ENCODE peak calls at places on chromosomes 5 and 9, in seven cellular contexts. One of them, this sample, is unnamed.

GRCh38 chr5:101782352-101783087 is 513.6 kb downstream of the SLCO4C1 start:
- DNase-seq in stimulated activated CD4-positive, alpha-beta T cell treated with anti-CD3 and anti-CD28 coated beads, Interleukin-1b, Interleukin-23, amount 100 ng/mL, for 4 hours: no peak
- DNase-seq in EL: no peak
- DNase-seq in activated T-helper 1 cell treated with Interleukin-2 at 50 U/mL for 16 hours: no peak
- DNase-seq in activated CD4-positive, alpha-beta memory T cell treated with anti-CD3 and anti-CD28 coated beads, Interleukin-2, amount 10 ng/mL, durations not matched to agents 7 days and 5 days: no peak
- DNase-seq in naive B cell: no peak
- DNase-seq in lung microvascular endothelial cell: no peak
- DNase-seq in this sample: no peak

GRCh38 chr5:97101189-97101910 is 41.1 kb downstream of the LIX1 start:
- DNase-seq in activated T-helper 1 cell treated with Interleukin-2 at 50 U/mL for 16 hours: no peak
- DNase-seq in EL: no peak
- DNase-seq in naive B cell: no peak
- DNase-seq in activated CD4-positive, alpha-beta memory T cell treated with anti-CD3 and anti-CD28 coated beads, Interleukin-2, amount 10 ng/mL, durations not matched to agents 7 days and 5 days: no peak
- DNase-seq in stimulated activated CD4-positive, alpha-beta T cell treated with anti-CD3 and anti-CD28 coated beads, Interleukin-1b, Interleukin-23, amount 100 ng/mL, for 4 hours: no peak
- DNase-seq in lung microvascular endothelial cell: no peak
- DNase-seq in this sample: no peak

GRCh38 chr5:127216906-127217675 is 73.5 kb upstream of the MEGF10 start:
- DNase-seq in activated CD4-positive, alpha-beta memory T cell treated with anti-CD3 and anti-CD28 coated beads, Interleukin-2, amount 10 ng/mL, durations not matched to agents 7 days and 5 days: no peak
- DNase-seq in activated T-helper 1 cell treated with Interleukin-2 at 50 U/mL for 16 hours: no peak
- DNase-seq in naive B cell: no peak
- DNase-seq in EL: no peak
- DNase-seq in lung microvascular endothelial cell: no peak
- DNase-seq in stimulated activated CD4-positive, alpha-beta T cell treated with anti-CD3 and anti-CD28 coated beads, Interleukin-1b, Interleukin-23, amount 100 ng/mL, for 4 hours: no peak
- DNase-seq in this sample: no peak

GRCh38 chr5:65695162-65695755 is 26.6 kb downstream of the SGTB start:
- DNase-seq in EL: no peak
- DNase-seq in stimulated activated CD4-positive, alpha-beta T cell treated with anti-CD3 and anti-CD28 coated beads, Interleukin-1b, Interleukin-23, amount 100 ng/mL, for 4 hours: no peak
- DNase-seq in activated T-helper 1 cell treated with Interleukin-2 at 50 U/mL for 16 hours: no peak
- DNase-seq in lung microvascular endothelial cell: no peak
- DNase-seq in activated CD4-positive, alpha-beta memory T cell treated with anti-CD3 and anti-CD28 coated beads, Interleukin-2, amount 10 ng/mL, durations not matched to agents 7 days and 5 days: no peak
- DNase-seq in naive B cell: no peak
- DNase-seq in this sample: no peak

GRCh38 chr5:83172655-83173054 is 95.3 kb downstream of the XRCC4 start:
- DNase-seq in naive B cell: no peak
- DNase-seq in EL: no peak
- DNase-seq in activated CD4-positive, alpha-beta memory T cell treated with anti-CD3 and anti-CD28 coated beads, Interleukin-2, amount 10 ng/mL, durations not matched to agents 7 days and 5 days: no peak
- DNase-seq in lung microvascular endothelial cell: peak
- DNase-seq in activated T-helper 1 cell treated with Interleukin-2 at 50 U/mL for 16 hours: no peak
- DNase-seq in stimulated activated CD4-positive, alpha-beta T cell treated with anti-CD3 and anti-CD28 coated beads, Interleukin-1b, Interleukin-23, amount 100 ng/mL, for 4 hours: no peak
- DNase-seq in this sample: no peak

GRCh38 chr5:121915765-121916164 is 46.0 kb upstream of the SRFBP1 start:
- DNase-seq in activated T-helper 1 cell treated with Interleukin-2 at 50 U/mL for 16 hours: no peak
- DNase-seq in EL: no peak
- DNase-seq in naive B cell: no peak
- DNase-seq in activated CD4-positive, alpha-beta memory T cell treated with anti-CD3 and anti-CD28 coated beads, Interleukin-2, amount 10 ng/mL, durations not matched to agents 7 days and 5 days: no peak
- DNase-seq in stimulated activated CD4-positive, alpha-beta T cell treated with anti-CD3 and anti-CD28 coated beads, Interleukin-1b, Interleukin-23, amount 100 ng/mL, for 4 hours: no peak
- DNase-seq in lung microvascular endothelial cell: no peak
- DNase-seq in this sample: no peak

GRCh38 chr5:321233-321725 is at the start of gene AHRR:
- DNase-seq in activated CD4-positive, alpha-beta memory T cell treated with anti-CD3 and anti-CD28 coated beads, Interleukin-2, amount 10 ng/mL, durations not matched to agents 7 days and 5 days: peak
- DNase-seq in lung microvascular endothelial cell: peak
- DNase-seq in EL: peak
- DNase-seq in naive B cell: no peak
- DNase-seq in activated T-helper 1 cell treated with Interleukin-2 at 50 U/mL for 16 hours: no peak
- DNase-seq in stimulated activated CD4-positive, alpha-beta T cell treated with anti-CD3 and anti-CD28 coated beads, Interleukin-1b, Interleukin-23, amount 100 ng/mL, for 4 hours: peak
- DNase-seq in this sample: no peak

GRCh38 chr5:121962347-121962670 is 534 bp downstream of the SRFBP1 start:
- DNase-seq in lung microvascular endothelial cell: peak
- DNase-seq in activated T-helper 1 cell treated with Interleukin-2 at 50 U/mL for 16 hours: no peak
- DNase-seq in activated CD4-positive, alpha-beta memory T cell treated with anti-CD3 and anti-CD28 coated beads, Interleukin-2, amount 10 ng/mL, durations not matched to agents 7 days and 5 days: no peak
- DNase-seq in naive B cell: no peak
- DNase-seq in EL: peak
- DNase-seq in stimulated activated CD4-positive, alpha-beta T cell treated with anti-CD3 and anti-CD28 coated beads, Interleukin-1b, Interleukin-23, amount 100 ng/mL, for 4 hours: no peak
- DNase-seq in this sample: no peak

GRCh38 chr5:36507332-36507952 is 99.0 kb upstream of the SLC1A3 start:
- DNase-seq in EL: peak
- DNase-seq in stimulated activated CD4-positive, alpha-beta T cell treated with anti-CD3 and anti-CD28 coated beads, Interleukin-1b, Interleukin-23, amount 100 ng/mL, for 4 hours: peak
- DNase-seq in naive B cell: peak
- DNase-seq in activated CD4-positive, alpha-beta memory T cell treated with anti-CD3 and anti-CD28 coated beads, Interleukin-2, amount 10 ng/mL, durations not matched to agents 7 days and 5 days: peak
- DNase-seq in lung microvascular endothelial cell: peak
- DNase-seq in activated T-helper 1 cell treated with Interleukin-2 at 50 U/mL for 16 hours: peak
- DNase-seq in this sample: peak

GRCh38 chr5:180090769-180091546 is 19.4 kb upstream of the RNF130 start:
- DNase-seq in naive B cell: no peak
- DNase-seq in EL: peak
- DNase-seq in activated T-helper 1 cell treated with Interleukin-2 at 50 U/mL for 16 hours: no peak
- DNase-seq in activated CD4-positive, alpha-beta memory T cell treated with anti-CD3 and anti-CD28 coated beads, Interleukin-2, amount 10 ng/mL, durations not matched to agents 7 days and 5 days: no peak
- DNase-seq in stimulated activated CD4-positive, alpha-beta T cell treated with anti-CD3 and anti-CD28 coated beads, Interleukin-1b, Interleukin-23, amount 100 ng/mL, for 4 hours: no peak
- DNase-seq in lung microvascular endothelial cell: peak
- DNase-seq in this sample: no peak

GRCh38 chr5:164352695-164353094 is 847.3 kb downstream of the MAT2B start:
- DNase-seq in activated T-helper 1 cell treated with Interleukin-2 at 50 U/mL for 16 hours: no peak
- DNase-seq in stimulated activated CD4-positive, alpha-beta T cell treated with anti-CD3 and anti-CD28 coated beads, Interleukin-1b, Interleukin-23, amount 100 ng/mL, for 4 hours: no peak
- DNase-seq in EL: no peak
- DNase-seq in naive B cell: no peak
- DNase-seq in activated CD4-positive, alpha-beta memory T cell treated with anti-CD3 and anti-CD28 coated beads, Interleukin-2, amount 10 ng/mL, durations not matched to agents 7 days and 5 days: no peak
- DNase-seq in lung microvascular endothelial cell: no peak
- DNase-seq in this sample: no peak

GRCh38 chr9:115058684-115059315 is 59.2 kb downstream of the TNC start:
- DNase-seq in naive B cell: no peak
- DNase-seq in lung microvascular endothelial cell: no peak
- DNase-seq in activated T-helper 1 cell treated with Interleukin-2 at 50 U/mL for 16 hours: no peak
- DNase-seq in EL: peak
- DNase-seq in stimulated activated CD4-positive, alpha-beta T cell treated with anti-CD3 and anti-CD28 coated beads, Interleukin-1b, Interleukin-23, amount 100 ng/mL, for 4 hours: no peak
- DNase-seq in activated CD4-positive, alpha-beta memory T cell treated with anti-CD3 and anti-CD28 coated beads, Interleukin-2, amount 10 ng/mL, durations not matched to agents 7 days and 5 days: no peak
- DNase-seq in this sample: no peak

GRCh38 chr9:123865226-123865625 is 64.7 kb downstream of the DENND1A start:
- DNase-seq in lung microvascular endothelial cell: no peak
- DNase-seq in EL: no peak
- DNase-seq in activated CD4-positive, alpha-beta memory T cell treated with anti-CD3 and anti-CD28 coated beads, Interleukin-2, amount 10 ng/mL, durations not matched to agents 7 days and 5 days: no peak
- DNase-seq in stimulated activated CD4-positive, alpha-beta T cell treated with anti-CD3 and anti-CD28 coated beads, Interleukin-1b, Interleukin-23, amount 100 ng/mL, for 4 hours: no peak
- DNase-seq in activated T-helper 1 cell treated with Interleukin-2 at 50 U/mL for 16 hours: no peak
- DNase-seq in naive B cell: no peak
- DNase-seq in this sample: no peak

GRCh38 chr9:78370991-78371390 is 74.1 kb downstream of the PSAT1 start:
- DNase-seq in activated T-helper 1 cell treated with Interleukin-2 at 50 U/mL for 16 hours: no peak
- DNase-seq in activated CD4-positive, alpha-beta memory T cell treated with anti-CD3 and anti-CD28 coated beads, Interleukin-2, amount 10 ng/mL, durations not matched to agents 7 days and 5 days: no peak
- DNase-seq in stimulated activated CD4-positive, alpha-beta T cell treated with anti-CD3 and anti-CD28 coated beads, Interleukin-1b, Interleukin-23, amount 100 ng/mL, for 4 hours: no peak
- DNase-seq in EL: no peak
- DNase-seq in naive B cell: no peak
- DNase-seq in lung microvascular endothelial cell: no peak
- DNase-seq in this sample: no peak

GRCh38 chr9:14158911-14159310 is 155.0 kb downstream of the NFIB start:
- DNase-seq in naive B cell: no peak
- DNase-seq in activated CD4-positive, alpha-beta memory T cell treated with anti-CD3 and anti-CD28 coated beads, Interleukin-2, amount 10 ng/mL, durations not matched to agents 7 days and 5 days: no peak
- DNase-seq in activated T-helper 1 cell treated with Interleukin-2 at 50 U/mL for 16 hours: no peak
- DNase-seq in lung microvascular endothelial cell: peak
- DNase-seq in stimulated activated CD4-positive, alpha-beta T cell treated with anti-CD3 and anti-CD28 coated beads, Interleukin-1b, Interleukin-23, amount 100 ng/mL, for 4 hours: no peak
- DNase-seq in EL: peak
- DNase-seq in this sample: no peak

GRCh38 chr5:37825334-37825915 is 14.4 kb downstream of the GDNF start:
- DNase-seq in activated CD4-positive, alpha-beta memory T cell treated with anti-CD3 and anti-CD28 coated beads, Interleukin-2, amount 10 ng/mL, durations not matched to agents 7 days and 5 days: no peak
- DNase-seq in EL: no peak
- DNase-seq in naive B cell: no peak
- DNase-seq in lung microvascular endothelial cell: no peak
- DNase-seq in activated T-helper 1 cell treated with Interleukin-2 at 50 U/mL for 16 hours: no peak
- DNase-seq in stimulated activated CD4-positive, alpha-beta T cell treated with anti-CD3 and anti-CD28 coated beads, Interleukin-1b, Interleukin-23, amount 100 ng/mL, for 4 hours: no peak
- DNase-seq in this sample: no peak

GRCh38 chr5:108521841-108522506 is 140.1 kb upstream of the FBXL17 start:
- DNase-seq in stimulated activated CD4-positive, alpha-beta T cell treated with anti-CD3 and anti-CD28 coated beads, Interleukin-1b, Interleukin-23, amount 100 ng/mL, for 4 hours: no peak
- DNase-seq in EL: peak
- DNase-seq in naive B cell: peak
- DNase-seq in lung microvascular endothelial cell: peak
- DNase-seq in activated CD4-positive, alpha-beta memory T cell treated with anti-CD3 and anti-CD28 coated beads, Interleukin-2, amount 10 ng/mL, durations not matched to agents 7 days and 5 days: no peak
- DNase-seq in activated T-helper 1 cell treated with Interleukin-2 at 50 U/mL for 16 hours: no peak
- DNase-seq in this sample: peak

GRCh38 chr9:32378993-32379729 is 5.3 kb upstream of the ACO1 start:
- DNase-seq in EL: peak
- DNase-seq in naive B cell: peak
- DNase-seq in activated CD4-positive, alpha-beta memory T cell treated with anti-CD3 and anti-CD28 coated beads, Interleukin-2, amount 10 ng/mL, durations not matched to agents 7 days and 5 days: peak
- DNase-seq in stimulated activated CD4-positive, alpha-beta T cell treated with anti-CD3 and anti-CD28 coated beads, Interleukin-1b, Interleukin-23, amount 100 ng/mL, for 4 hours: no peak
- DNase-seq in activated T-helper 1 cell treated with Interleukin-2 at 50 U/mL for 16 hours: peak
- DNase-seq in lung microvascular endothelial cell: peak
- DNase-seq in this sample: peak

GRCh38 chr9:22134390-22134789 is 125.3 kb upstream of the CDKN2B start:
- DNase-seq in lung microvascular endothelial cell: no peak
- DNase-seq in stimulated activated CD4-positive, alpha-beta T cell treated with anti-CD3 and anti-CD28 coated beads, Interleukin-1b, Interleukin-23, amount 100 ng/mL, for 4 hours: no peak
- DNase-seq in activated CD4-positive, alpha-beta memory T cell treated with anti-CD3 and anti-CD28 coated beads, Interleukin-2, amount 10 ng/mL, durations not matched to agents 7 days and 5 days: no peak
- DNase-seq in EL: no peak
- DNase-seq in naive B cell: no peak
- DNase-seq in activated T-helper 1 cell treated with Interleukin-2 at 50 U/mL for 16 hours: no peak
- DNase-seq in this sample: no peak

GRCh38 chr9:80191108-80191507 is 619.3 kb downstream of the TLE4 start:
- DNase-seq in EL: peak
- DNase-seq in activated CD4-positive, alpha-beta memory T cell treated with anti-CD3 and anti-CD28 coated beads, Interleukin-2, amount 10 ng/mL, durations not matched to agents 7 days and 5 days: no peak
- DNase-seq in stimulated activated CD4-positive, alpha-beta T cell treated with anti-CD3 and anti-CD28 coated beads, Interleukin-1b, Interleukin-23, amount 100 ng/mL, for 4 hours: no peak
- DNase-seq in activated T-helper 1 cell treated with Interleukin-2 at 50 U/mL for 16 hours: no peak
- DNase-seq in naive B cell: no peak
- DNase-seq in lung microvascular endothelial cell: no peak
- DNase-seq in this sample: no peak

GRCh38 chr5:136425914-136426313 is 60.6 kb upstream of the TRPC7 start:
- DNase-seq in naive B cell: no peak
- DNase-seq in activated CD4-positive, alpha-beta memory T cell treated with anti-CD3 and anti-CD28 coated beads, Interleukin-2, amount 10 ng/mL, durations not matched to agents 7 days and 5 days: no peak
- DNase-seq in EL: no peak
- DNase-seq in stimulated activated CD4-positive, alpha-beta T cell treated with anti-CD3 and anti-CD28 coated beads, Interleukin-1b, Interleukin-23, amount 100 ng/mL, for 4 hours: no peak
- DNase-seq in activated T-helper 1 cell treated with Interleukin-2 at 50 U/mL for 16 hours: no peak
- DNase-seq in lung microvascular endothelial cell: no peak
- DNase-seq in this sample: no peak

GRCh38 chr5:73459366-73459765 is 10.8 kb upstream of the FOXD1 start:
- DNase-seq in EL: peak
- DNase-seq in activated CD4-positive, alpha-beta memory T cell treated with anti-CD3 and anti-CD28 coated beads, Interleukin-2, amount 10 ng/mL, durations not matched to agents 7 days and 5 days: no peak
- DNase-seq in activated T-helper 1 cell treated with Interleukin-2 at 50 U/mL for 16 hours: no peak
- DNase-seq in stimulated activated CD4-positive, alpha-beta T cell treated with anti-CD3 and anti-CD28 coated beads, Interleukin-1b, Interleukin-23, amount 100 ng/mL, for 4 hours: no peak
- DNase-seq in naive B cell: no peak
- DNase-seq in lung microvascular endothelial cell: no peak
- DNase-seq in this sample: no peak

GRCh38 chr9:89759563-89759962 is 154.8 kb downstream of the GADD45G start:
- DNase-seq in activated T-helper 1 cell treated with Interleukin-2 at 50 U/mL for 16 hours: no peak
- DNase-seq in activated CD4-positive, alpha-beta memory T cell treated with anti-CD3 and anti-CD28 coated beads, Interleukin-2, amount 10 ng/mL, durations not matched to agents 7 days and 5 days: no peak
- DNase-seq in stimulated activated CD4-positive, alpha-beta T cell treated with anti-CD3 and anti-CD28 coated beads, Interleukin-1b, Interleukin-23, amount 100 ng/mL, for 4 hours: no peak
- DNase-seq in EL: no peak
- DNase-seq in naive B cell: no peak
- DNase-seq in lung microvascular endothelial cell: no peak
- DNase-seq in this sample: no peak

GRCh38 chr9:72980600-72981265 is 27.9 kb upstream of the ALDH1A1 start:
- DNase-seq in naive B cell: no peak
- DNase-seq in EL: no peak
- DNase-seq in stimulated activated CD4-positive, alpha-beta T cell treated with anti-CD3 and anti-CD28 coated beads, Interleukin-1b, Interleukin-23, amount 100 ng/mL, for 4 hours: no peak
- DNase-seq in activated T-helper 1 cell treated with Interleukin-2 at 50 U/mL for 16 hours: no peak
- DNase-seq in activated CD4-positive, alpha-beta memory T cell treated with anti-CD3 and anti-CD28 coated beads, Interleukin-2, amount 10 ng/mL, durations not matched to agents 7 days and 5 days: no peak
- DNase-seq in lung microvascular endothelial cell: no peak
- DNase-seq in this sample: no peak

GRCh38 chr5:423626-424258 is 19.2 kb upstream of the EXOC3 start:
- DNase-seq in EL: no peak
- DNase-seq in naive B cell: no peak
- DNase-seq in stimulated activated CD4-positive, alpha-beta T cell treated with anti-CD3 and anti-CD28 coated beads, Interleukin-1b, Interleukin-23, amount 100 ng/mL, for 4 hours: no peak
- DNase-seq in lung microvascular endothelial cell: no peak
- DNase-seq in activated CD4-positive, alpha-beta memory T cell treated with anti-CD3 and anti-CD28 coated beads, Interleukin-2, amount 10 ng/mL, durations not matched to agents 7 days and 5 days: no peak
- DNase-seq in activated T-helper 1 cell treated with Interleukin-2 at 50 U/mL for 16 hours: no peak
- DNase-seq in this sample: no peak

GRCh38 chr9:89010526-89011089 is 19.3 kb downstream of the S1PR3 start:
- DNase-seq in EL: no peak
- DNase-seq in activated CD4-positive, alpha-beta memory T cell treated with anti-CD3 and anti-CD28 coated beads, Interleukin-2, amount 10 ng/mL, durations not matched to agents 7 days and 5 days: no peak
- DNase-seq in activated T-helper 1 cell treated with Interleukin-2 at 50 U/mL for 16 hours: no peak
- DNase-seq in naive B cell: no peak
- DNase-seq in stimulated activated CD4-positive, alpha-beta T cell treated with anti-CD3 and anti-CD28 coated beads, Interleukin-1b, Interleukin-23, amount 100 ng/mL, for 4 hours: no peak
- DNase-seq in lung microvascular endothelial cell: no peak
- DNase-seq in this sample: no peak

GRCh38 chr9:13386935-13387667 is 107.6 kb upstream of the MPDZ start:
- DNase-seq in EL: no peak
- DNase-seq in stimulated activated CD4-positive, alpha-beta T cell treated with anti-CD3 and anti-CD28 coated beads, Interleukin-1b, Interleukin-23, amount 100 ng/mL, for 4 hours: no peak
- DNase-seq in activated CD4-positive, alpha-beta memory T cell treated with anti-CD3 and anti-CD28 coated beads, Interleukin-2, amount 10 ng/mL, durations not matched to agents 7 days and 5 days: no peak
- DNase-seq in lung microvascular endothelial cell: no peak
- DNase-seq in naive B cell: no peak
- DNase-seq in activated T-helper 1 cell treated with Interleukin-2 at 50 U/mL for 16 hours: no peak
- DNase-seq in this sample: no peak

GRCh38 chr5:83590966-83591365 is 119.4 kb downstream of the VCAN start:
- DNase-seq in activated CD4-positive, alpha-beta memory T cell treated with anti-CD3 and anti-CD28 coated beads, Interleukin-2, amount 10 ng/mL, durations not matched to agents 7 days and 5 days: no peak
- DNase-seq in lung microvascular endothelial cell: no peak
- DNase-seq in EL: no peak
- DNase-seq in naive B cell: no peak
- DNase-seq in stimulated activated CD4-positive, alpha-beta T cell treated with anti-CD3 and anti-CD28 coated beads, Interleukin-1b, Interleukin-23, amount 100 ng/mL, for 4 hours: no peak
- DNase-seq in activated T-helper 1 cell treated with Interleukin-2 at 50 U/mL for 16 hours: no peak
- DNase-seq in this sample: no peak

GRCh38 chr5:107783551-107783950 is 112.8 kb upstream of the EFNA5 start:
- DNase-seq in activated T-helper 1 cell treated with Interleukin-2 at 50 U/mL for 16 hours: no peak
- DNase-seq in naive B cell: no peak
- DNase-seq in stimulated activated CD4-positive, alpha-beta T cell treated with anti-CD3 and anti-CD28 coated beads, Interleukin-1b, Interleukin-23, amount 100 ng/mL, for 4 hours: no peak
- DNase-seq in activated CD4-positive, alpha-beta memory T cell treated with anti-CD3 and anti-CD28 coated beads, Interleukin-2, amount 10 ng/mL, durations not matched to agents 7 days and 5 days: no peak
- DNase-seq in lung microvascular endothelial cell: no peak
- DNase-seq in EL: no peak
- DNase-seq in this sample: no peak

GRCh38 chr9:107039546-107039945 is 176.6 kb downstream of the ZNF462 start:
- DNase-seq in stimulated activated CD4-positive, alpha-beta T cell treated with anti-CD3 and anti-CD28 coated beads, Interleukin-1b, Interleukin-23, amount 100 ng/mL, for 4 hours: no peak
- DNase-seq in naive B cell: no peak
- DNase-seq in EL: peak
- DNase-seq in activated CD4-positive, alpha-beta memory T cell treated with anti-CD3 and anti-CD28 coated beads, Interleukin-2, amount 10 ng/mL, durations not matched to agents 7 days and 5 days: no peak
- DNase-seq in lung microvascular endothelial cell: peak
- DNase-seq in activated T-helper 1 cell treated with Interleukin-2 at 50 U/mL for 16 hours: no peak
- DNase-seq in this sample: no peak

This sample was measured in DND-41.